ENCODE peak calls at places on chromosomes 7 and 10, in four cellular contexts. One of them, this sample, is unnamed.

GRCh38 chr7:123003539-123004126 is 8.1 kb upstream of the TAS2R16 start:
- DNase-seq in heart left ventricle: no peak
- DNase-seq in kidney tubule cell: no peak
- DNase-seq in stimulated activated CD4-positive, alpha-beta T cell treated with anti-CD3 and anti-CD28 coated beads, Interleukin-4, amount 100 ng/mL, for 1 hour: no peak
- DNase-seq in this sample: no peak

GRCh38 chr10:83062871-83063270 is 1076.4 kb upstream of the GHITM start:
- DNase-seq in heart left ventricle: no peak
- DNase-seq in kidney tubule cell: no peak
- DNase-seq in stimulated activated CD4-positive, alpha-beta T cell treated with anti-CD3 and anti-CD28 coated beads, Interleukin-4, amount 100 ng/mL, for 1 hour: no peak
- DNase-seq in this sample: no peak

GRCh38 chr10:70296406-70296899 is 12.6 kb upstream of the NPFFR1 start:
- DNase-seq in heart left ventricle: peak
- DNase-seq in kidney tubule cell: peak
- DNase-seq in stimulated activated CD4-positive, alpha-beta T cell treated with anti-CD3 and anti-CD28 coated beads, Interleukin-4, amount 100 ng/mL, for 1 hour: no peak
- DNase-seq in this sample: no peak

GRCh38 chr10:107163904-107164861 is at the start of gene SORCS1:
- DNase-seq in heart left ventricle: no peak
- DNase-seq in kidney tubule cell: peak
- DNase-seq in stimulated activated CD4-positive, alpha-beta T cell treated with anti-CD3 and anti-CD28 coated beads, Interleukin-4, amount 100 ng/mL, for 1 hour: no peak
- DNase-seq in this sample: no peak

GRCh38 chr10:97332586-97333350 is 1.8 kb downstream of the FRAT2 start:
- DNase-seq in heart left ventricle: peak
- DNase-seq in kidney tubule cell: peak
- DNase-seq in stimulated activated CD4-positive, alpha-beta T cell treated with anti-CD3 and anti-CD28 coated beads, Interleukin-4, amount 100 ng/mL, for 1 hour: no peak
- DNase-seq in this sample: no peak

GRCh38 chr7:80467069-80467468 is 44.8 kb downstream of the GNAT3 start:
- DNase-seq in heart left ventricle: no peak
- DNase-seq in kidney tubule cell: no peak
- DNase-seq in stimulated activated CD4-positive, alpha-beta T cell treated with anti-CD3 and anti-CD28 coated beads, Interleukin-4, amount 100 ng/mL, for 1 hour: no peak
- DNase-seq in this sample: no peak

GRCh38 chr7:105610165-105610930 is 29.1 kb upstream of the EFCAB10 start:
- DNase-seq in heart left ventricle: no peak
- DNase-seq in kidney tubule cell: no peak
- DNase-seq in stimulated activated CD4-positive, alpha-beta T cell treated with anti-CD3 and anti-CD28 coated beads, Interleukin-4, amount 100 ng/mL, for 1 hour: no peak
- DNase-seq in this sample: no peak

GRCh38 chr10:114328876-114329275 is 75.4 kb downstream of the AFAP1L2 start:
- DNase-seq in heart left ventricle: peak
- DNase-seq in kidney tubule cell: no peak
- DNase-seq in stimulated activated CD4-positive, alpha-beta T cell treated with anti-CD3 and anti-CD28 coated beads, Interleukin-4, amount 100 ng/mL, for 1 hour: no peak
- DNase-seq in this sample: no peak

GRCh38 chr7:101393865-101394264 is 31.2 kb downstream of the COL26A1 start:
- DNase-seq in heart left ventricle: no peak
- DNase-seq in kidney tubule cell: no peak
- DNase-seq in stimulated activated CD4-positive, alpha-beta T cell treated with anti-CD3 and anti-CD28 coated beads, Interleukin-4, amount 100 ng/mL, for 1 hour: no peak
- DNase-seq in this sample: no peak

GRCh38 chr10:60488111-60488669 is 98.5 kb upstream of the ANK3 start:
- DNase-seq in heart left ventricle: no peak
- DNase-seq in kidney tubule cell: no peak
- DNase-seq in stimulated activated CD4-positive, alpha-beta T cell treated with anti-CD3 and anti-CD28 coated beads, Interleukin-4, amount 100 ng/mL, for 1 hour: no peak
- DNase-seq in this sample: no peak

GRCh38 chr7:38368191-38368605 is 94.8 kb upstream of the TARP start:
- DNase-seq in heart left ventricle: peak
- DNase-seq in kidney tubule cell: peak
- DNase-seq in stimulated activated CD4-positive, alpha-beta T cell treated with anti-CD3 and anti-CD28 coated beads, Interleukin-4, amount 100 ng/mL, for 1 hour: peak
- DNase-seq in this sample: peak

GRCh38 chr10:48457949-48458661 is 146.8 kb downstream of the ARHGAP22 start:
- DNase-seq in heart left ventricle: no peak
- DNase-seq in kidney tubule cell: no peak
- DNase-seq in stimulated activated CD4-positive, alpha-beta T cell treated with anti-CD3 and anti-CD28 coated beads, Interleukin-4, amount 100 ng/mL, for 1 hour: no peak
- DNase-seq in this sample: peak

GRCh38 chr10:91864744-91865143 is 44.5 kb downstream of the FGFBP3 start:
- DNase-seq in heart left ventricle: no peak
- DNase-seq in kidney tubule cell: no peak
- DNase-seq in stimulated activated CD4-positive, alpha-beta T cell treated with anti-CD3 and anti-CD28 coated beads, Interleukin-4, amount 100 ng/mL, for 1 hour: no peak
- DNase-seq in this sample: no peak

GRCh38 chr7:17408245-17408903 is 109.9 kb downstream of the AHR start:
- DNase-seq in heart left ventricle: no peak
- DNase-seq in kidney tubule cell: peak
- DNase-seq in stimulated activated CD4-positive, alpha-beta T cell treated with anti-CD3 and anti-CD28 coated beads, Interleukin-4, amount 100 ng/mL, for 1 hour: no peak
- DNase-seq in this sample: no peak

GRCh38 chr7:136086712-136087111 is 109.6 kb upstream of the MTPN start:
- DNase-seq in heart left ventricle: peak
- DNase-seq in kidney tubule cell: peak
- DNase-seq in stimulated activated CD4-positive, alpha-beta T cell treated with anti-CD3 and anti-CD28 coated beads, Interleukin-4, amount 100 ng/mL, for 1 hour: no peak
- DNase-seq in this sample: peak

GRCh38 chr10:3365630-3366029 is 193.0 kb upstream of the PITRM1 start:
- DNase-seq in heart left ventricle: no peak
- DNase-seq in kidney tubule cell: peak
- DNase-seq in stimulated activated CD4-positive, alpha-beta T cell treated with anti-CD3 and anti-CD28 coated beads, Interleukin-4, amount 100 ng/mL, for 1 hour: no peak
- DNase-seq in this sample: no peak

GRCh38 chr7:7569113-7569527 is 2.4 kb downstream of the MIOS start:
- DNase-seq in heart left ventricle: no peak
- DNase-seq in kidney tubule cell: no peak
- DNase-seq in stimulated activated CD4-positive, alpha-beta T cell treated with anti-CD3 and anti-CD28 coated beads, Interleukin-4, amount 100 ng/mL, for 1 hour: no peak
- DNase-seq in this sample: peak